ENCODE peak calls at places on chromosomes 2 and 18, in seven cellular contexts. N is stimulated activated CD4-positive, alpha-beta T cell treated with anti-CD3 and anti-CD28 coated beads, Interleukin-4, amount 100 ng/mL, for 1 hour; R is ELR; A is HCEC 1CT; V is heart right ventricle; L is kidney; H is AG08396. I is an unnamed sample.

GRCh38 chr2:21754164-21754788 is 630.5 kb downstream of the TDRD15 start:
- DNase-seq in V (no peak), N (no peak), A (no peak), R (peak), H (no peak), L (no peak), I (no peak)

GRCh38 chr18:78619854-78620253 is 359.8 kb upstream of the SALL3 start:
- DNase-seq in H (no peak), L (no peak), A (no peak), N (no peak), R (no peak), V (no peak), I (no peak)

GRCh38 chr2:215354771-215355695 is 43.2 kb downstream of the ATIC start:
- DNase-seq in V (no peak), H (peak), N (no peak), R (no peak), A (peak), L (no peak), I (no peak)

GRCh38 chr2:183124957-183125255 is 663 bp downstream of the NUP35 start:
- DNase-seq in R (no peak), A (no peak), V (no peak), N (no peak), H (no peak), L (no peak), I (no peak)

GRCh38 chr2:221844187-221844586 is 272.1 kb upstream of the EPHA4 start:
- DNase-seq in A (no peak), V (no peak), L (no peak), N (no peak), H (no peak), R (no peak), I (no peak)

GRCh38 chr18:77993188-77993981 is 743.7 kb downstream of the GALR1 start:
- DNase-seq in V (no peak), H (no peak), A (no peak), L (no peak), R (no peak), N (no peak), I (no peak)

GRCh38 chr18:21344860-21345259 is 102.8 kb downstream of the GREB1L start:
- DNase-seq in N (no peak), R (no peak), L (no peak), V (no peak), H (no peak), A (no peak), I (no peak)

GRCh38 chr18:8938817-8939216 is 163.7 kb upstream of the NDUFV2 start:
- DNase-seq in R (no peak), H (no peak), N (no peak), V (no peak), A (no peak), L (no peak), I (no peak)

GRCh38 chr2:100780203-100781008 is 39.5 kb upstream of the NPAS2 start:
- DNase-seq in N (no peak), H (no peak), V (no peak), A (peak), R (peak), L (peak), I (no peak)

GRCh38 chr2:149617476-149617875 is 29.9 kb upstream of the MMADHC start:
- DNase-seq in A (peak), L (no peak), H (no peak), N (no peak), V (no peak), R (peak), I (no peak)

GRCh38 chr2:210792000-210792399 is 235.6 kb downstream of the CPS1 start:
- DNase-seq in L (no peak), H (no peak), A (no peak), V (no peak), N (no peak), R (no peak), I (no peak)

GRCh38 chr2:176022048-176022447 is 20.0 kb upstream of the LNPK start:
- DNase-seq in A (no peak), V (no peak), R (no peak), L (no peak), H (no peak), N (no peak), I (no peak)

GRCh38 chr2:191598296-191598695 is 79.6 kb upstream of the NABP1 start:
- DNase-seq in L (no peak), R (peak), A (no peak), N (no peak), H (no peak), V (no peak), I (no peak)

GRCh38 chr2:20008703-20009102 is 3.8 kb downstream of the MATN3 start:
- DNase-seq in V (no peak), L (no peak), N (no peak), A (no peak), R (no peak), H (no peak), I (no peak)

GRCh38 chr2:153101187-153101586 is 377.4 kb downstream of the RPRM start:
- DNase-seq in H (no peak), L (no peak), N (no peak), R (no peak), V (no peak), A (no peak), I (no peak)

GRCh38 chr18:34911081-34911480 is 130.1 kb upstream of the MAPRE2 start:
- DNase-seq in V (no peak), H (no peak), A (no peak), L (no peak), N (no peak), R (no peak), I (no peak)

GRCh38 chr18:13006731-13007550 is 15.8 kb downstream of the CEP192 start:
- DNase-seq in R (no peak), A (no peak), N (no peak), L (no peak), V (no peak), H (no peak), I (no peak)

GRCh38 chr2:141187063-141187429 is 943.8 kb downstream of the LRP1B start:
- DNase-seq in A (no peak), N (no peak), L (no peak), R (no peak), V (no peak), H (no peak), I (no peak)

GRCh38 chr18:80229342-80229741 is 18.0 kb downstream of the PARD6G start:
- DNase-seq in V (no peak), A (no peak), H (no peak), R (no peak), L (no peak), N (no peak), I (no peak)

GRCh38 chr18:12053312-12053711 is 40.3 kb upstream of the ANKRD62 start:
- DNase-seq in N (no peak), L (no peak), H (no peak), V (no peak), R (no peak), A (no peak), I (no peak)

GRCh38 chr18:11259421-11259820 is 110.1 kb upstream of the PIEZO2 start:
- DNase-seq in R (peak), A (no peak), N (no peak), H (no peak), V (peak), L (no peak), I (peak)

GRCh38 chr2:77228379-77228778 is 293.8 kb downstream of the LRRTM4 start:
- DNase-seq in H (no peak), V (no peak), R (no peak), A (no peak), L (no peak), N (no peak), I (no peak)

GRCh38 chr2:66553370-66553769 is 118.4 kb downstream of the MEIS1 start:
- DNase-seq in N (no peak), V (peak), L (no peak), A (no peak), H (no peak), R (no peak), I (peak)

GRCh38 chr2:233865838-233866237 is 2.3 kb downstream of the MSL3B start:
- DNase-seq in H (no peak), L (no peak), V (no peak), R (peak), N (no peak), A (no peak), I (no peak)

GRCh38 chr2:231919341-231920035 is 6.7 kb downstream of the NPPC start:
- DNase-seq in V (no peak), A (no peak), R (no peak), N (no peak), L (peak), H (no peak), I (peak)

GRCh38 chr2:19580830-19581229 is 222.4 kb upstream of the OSR1 start:
- DNase-seq in V (no peak), N (no peak), H (no peak), A (peak), R (peak), L (no peak), I (no peak)

GRCh38 chr2:104976603-104977120 is 61.2 kb upstream of the MRPS9 start:
- DNase-seq in H (no peak), L (no peak), N (no peak), V (no peak), A (no peak), R (peak), I (no peak)

GRCh38 chr2:41119489-41119888 is 667.6 kb upstream of the SLC8A1 start:
- DNase-seq in N (no peak), R (no peak), L (no peak), A (no peak), V (no peak), H (no peak), I (no peak)

GRCh38 chr18:36850527-36851201 is 21.7 kb downstream of the KIAA1328 start:
- DNase-seq in A (peak), R (peak), H (peak), L (no peak), V (no peak), N (no peak), I (no peak)

GRCh38 chr2:10520926-10521325 is 72.8 kb upstream of the ODC1 start:
- DNase-seq in L (peak), R (no peak), H (no peak), N (no peak), V (no peak), A (no peak), I (no peak)

GRCh38 chr2:104332733-104333132 is 521.2 kb upstream of the POU3F3 start:
- DNase-seq in V (no peak), L (no peak), A (no peak), R (no peak), N (no peak), H (no peak), I (no peak)

GRCh38 chr2:237626813-237627451 is 455 bp upstream of the LRRFIP1 start:
- DNase-seq in L (peak), H (no peak), A (no peak), V (no peak), R (no peak), N (no peak), I (no peak)

GRCh38 chr2:209629622-209630021 is 142.0 kb upstream of the UNC80 start:
- DNase-seq in V (no peak), L (no peak), R (peak), H (peak), N (no peak), A (peak), I (no peak)

GRCh38 chr2:185035906-185036305 is 437.6 kb downstream of the ZNF804A start:
- DNase-seq in L (no peak), H (no peak), N (no peak), V (no peak), R (no peak), A (no peak), I (no peak)

GRCh38 chr2:241943209-241943850 is 73.8 kb downstream of the RTP5 start:
- DNase-seq in H (no peak), N (no peak), V (no peak), R (no peak), L (no peak), A (no peak), I (no peak)

GRCh38 chr2:30252723-30253688 is 21.7 kb downstream of the LBH start:
- DNase-seq in N (peak), L (no peak), H (peak), A (peak), V (peak), R (no peak), I (peak)

GRCh38 chr2:25735835-25736234 is 62.5 kb upstream of the DTNB start:
- DNase-seq in L (no peak), N (no peak), V (no peak), H (no peak), A (no peak), R (no peak), I (no peak)

I was measured in aorta.